ENCODE peak calls at places on chromosomes 3 and 15, in five cellular contexts. P is D341Med, R is fibroblast of mammary gland, K is H7, M is NCI-H524. F is an unnamed sample.

GRCh38 chr3:42632146-42632545 is 21.4 kb upstream of the ZBTB47 start:
- DNase-seq in P (no peak), R (peak), K (no peak), M (no peak), F (no peak)

GRCh38 chr15:38454687-38455071 is 752 bp downstream of the FAM98B start:
- DNase-seq in P (no peak), R (no peak), K (peak), M (no peak), F (peak)

GRCh38 chr3:196793224-196793623 is 53.6 kb downstream of the PAK2 start:
- DNase-seq in P (no peak), R (peak), K (peak), M (no peak), F (no peak)

GRCh38 chr15:90596943-90597342 is 67.2 kb downstream of the CRTC3 start:
- DNase-seq in P (no peak), R (no peak), K (no peak), M (no peak), F (no peak)

GRCh38 chr15:33194237-33194636 is 277 bp downstream of the FMN1 start:
- DNase-seq in P (peak), R (peak), K (peak), M (peak), F (peak)

GRCh38 chr3:150365132-150365604 is 42.9 kb upstream of the TSC22D2 start:
- DNase-seq in P (no peak), R (peak), K (no peak), M (no peak), F (no peak)

GRCh38 chr3:54122046-54122801 is at the start of gene CACNA2D3:
- DNase-seq in P (peak), R (no peak), K (peak), M (no peak), F (peak)

GRCh38 chr3:16316847-16317560 is 52.0 kb downstream of the OXNAD1 start:
- DNase-seq in P (no peak), R (no peak), K (no peak), M (no peak), F (no peak)

GRCh38 chr3:117052356-117052755 is 342.8 kb downstream of the TUSC7 start:
- DNase-seq in P (no peak), R (peak), K (no peak), M (no peak), F (no peak)

GRCh38 chr3:195821403-195822130 is 9.8 kb upstream of the MUC4 start:
- DNase-seq in P (no peak), R (no peak), K (no peak), M (no peak), F (no peak)

GRCh38 chr3:29853841-29854397 is 573.0 kb downstream of the RBMS3 start:
- DNase-seq in P (no peak), R (no peak), K (no peak), M (no peak), F (no peak)

GRCh38 chr3:100602506-100603444 is 6.6 kb upstream of the ADGRG7 start:
- DNase-seq in P (no peak), R (peak), K (no peak), M (no peak), F (no peak)

GRCh38 chr15:77384086-77384485 is 35.8 kb downstream of the PEAK1 start:
- DNase-seq in P (no peak), R (no peak), K (no peak), M (no peak), F (no peak)

GRCh38 chr3:106534206-106534605 is 665.4 kb upstream of the CBLB start:
- DNase-seq in P (no peak), R (peak), K (no peak), M (no peak), F (no peak)

GRCh38 chr3:67518196-67518595 is 136.2 kb downstream of the SUCLG2 start:
- DNase-seq in P (no peak), R (no peak), K (no peak), M (no peak), F (no peak)

GRCh38 chr3:97719156-97719821 is 45.3 kb upstream of the ARL6 start:
- DNase-seq in P (peak), R (peak), K (peak), M (peak), F (peak)

GRCh38 chr3:179450901-179451334 is 352 bp downstream of the GNB4 start:
- DNase-seq in P (no peak), R (peak), K (no peak), M (peak), F (peak)

GRCh38 chr3:61663728-61664492 is 102.5 kb downstream of the PTPRG start:
- DNase-seq in P (no peak), R (peak), K (peak), M (no peak), F (peak)

GRCh38 chr3:59016930-59017616 is 32.8 kb downstream of the CFAP20DC start:
- DNase-seq in P (no peak), R (no peak), K (no peak), M (no peak), F (no peak)

GRCh38 chr15:61299060-61299763 is 70.1 kb upstream of the RORA start:
- DNase-seq in P (no peak), R (no peak), K (no peak), M (no peak), F (no peak)

GRCh38 chr3:7779331-7779730 is 722.3 kb upstream of the LMCD1 start:
- DNase-seq in P (no peak), R (peak), K (no peak), M (no peak), F (no peak)

GRCh38 chr3:2456788-2457187 is 358.1 kb downstream of the CNTN4 start:
- DNase-seq in P (no peak), R (no peak), K (no peak), M (no peak), F (no peak)

GRCh38 chr15:80926126-80926525 is 63.5 kb downstream of the MESD start:
- DNase-seq in P (no peak), R (no peak), K (no peak), M (no peak), F (no peak)

GRCh38 chr3:41094351-41094750 is 105.0 kb upstream of the CTNNB1 start:
- DNase-seq in P (no peak), R (no peak), K (no peak), M (no peak), F (no peak)

GRCh38 chr3:174439621-174440349 is 419.3 kb upstream of the NAALADL2 start:
- DNase-seq in P (no peak), R (peak), K (no peak), M (no peak), F (peak)

GRCh38 chr3:79018671-79019136 is 749.1 kb downstream of the ROBO1 start:
- DNase-seq in P (peak), R (peak), K (peak), M (peak), F (peak)

GRCh38 chr15:49131403-49131802 is 24.0 kb downstream of the COPS2 start:
- DNase-seq in P (no peak), R (no peak), K (no peak), M (peak), F (peak)

GRCh38 chr3:124924741-124925140 is 9.8 kb downstream of the MUC13 start:
- DNase-seq in P (no peak), R (no peak), K (no peak), M (no peak), F (no peak)